ENCODE peak calls at places on chromosomes 7 and 10, in six cellular contexts. V is cardiac muscle cell, F is BE2C, S is glutamatergic neuron, Q is Calu3, B is HFFc6. R is an unnamed sample.

GRCh38 chr10:80509403-80510161 is 28.1 kb upstream of the SH2D4B start:
- DNase-seq in V (no peak), F (no peak), S (no peak), Q (peak; percentile 78), B (peak; percentile 75), R (no peak)

GRCh38 chr7:81209059-81209458 is 290.2 kb upstream of the SEMA3C start:
- DNase-seq in V (no peak), F (no peak), S (no peak), Q (no peak), B (no peak), R (no peak)

GRCh38 chr7:16982640-16983103 is 100.9 kb upstream of the AGR3 start:
- DNase-seq in V (peak; percentile 45), F (peak; percentile 12), S (no peak), Q (peak; percentile 52), B (peak; percentile 43), R (no peak)

GRCh38 chr7:121259826-121260225 is 69.0 kb upstream of the WNT16 start:
- DNase-seq in V (no peak), F (no peak), S (no peak), Q (no peak), B (no peak), R (no peak)

GRCh38 chr7:102175423-102176170 is 111.1 kb upstream of the SH2B2 start:
- DNase-seq in V (no peak), F (no peak), S (no peak), Q (no peak), B (no peak), R (no peak)

GRCh38 chr10:63429280-63429679 is 36.5 kb downstream of the JMJD1C start:
- DNase-seq in V (no peak), F (no peak), S (no peak), Q (no peak), B (peak; percentile 67), R (no peak)

GRCh38 chr10:32417906-32418547 is 27.9 kb upstream of the CCDC7 start:
- DNase-seq in V (no peak), F (no peak), S (no peak), Q (no peak), B (peak; percentile 43), R (no peak)

GRCh38 chr7:45645141-45645969 is 71.2 kb downstream of the ADCY1 start:
- DNase-seq in V (no peak), F (no peak), S (no peak), Q (no peak), B (no peak), R (no peak)

GRCh38 chr7:21508538-21508937 is 34.3 kb upstream of the DNAH11 start:
- DNase-seq in V (no peak), F (no peak), S (no peak), Q (no peak), B (no peak), R (no peak)

DNA sequence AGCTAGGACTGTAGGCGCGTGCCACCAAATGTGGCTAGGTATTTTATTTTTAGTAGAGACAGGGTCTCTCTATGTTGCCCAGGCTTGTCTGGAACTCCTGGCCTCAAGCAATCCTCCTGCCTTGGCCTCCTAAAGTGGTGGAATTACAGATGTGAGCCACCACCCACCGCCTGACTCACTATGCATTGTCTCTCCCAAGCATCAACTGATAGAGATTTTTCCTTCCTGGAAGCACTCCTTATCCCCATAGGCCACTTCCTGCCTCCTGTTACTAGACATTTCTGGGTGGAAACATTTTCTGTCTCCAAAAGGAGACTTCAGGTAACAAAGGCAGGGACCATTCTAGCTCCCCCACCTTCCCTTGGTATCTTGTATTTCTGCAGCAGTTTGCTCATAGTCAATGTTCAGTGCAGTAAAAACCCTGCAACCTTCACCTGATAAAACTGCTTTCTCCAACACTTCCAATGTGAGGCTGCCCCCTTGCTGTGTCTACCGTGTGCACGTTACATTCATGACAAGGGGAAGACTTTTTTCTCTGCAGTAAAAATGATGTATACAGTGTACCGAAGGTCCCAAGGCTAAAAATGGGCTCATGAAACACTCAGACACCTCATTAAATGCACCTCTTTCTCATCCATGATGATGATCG is 84.9 kb downstream of the NHLRC2 start:
- DNase-seq in V (no peak), F (no peak), S (no peak), Q (no peak), B (no peak), R (no peak)
- TF ChIP-seq CTCF in V (no peak), F (no peak), S (no peak), Q (no peak), B (no peak), R (no peak)

GRCh38 chr7:129496653-129497052 is 5.7 kb upstream of the SMKR1 start:
- DNase-seq in V (no peak), F (no peak), S (no peak), Q (no peak), B (no peak), R (no peak)

GRCh38 chr7:129492406-129492805 is 9.9 kb upstream of the SMKR1 start:
- DNase-seq in V (no peak), F (no peak), S (no peak), Q (no peak), B (no peak), R (no peak)

GRCh38 chr7:129495987-129496386 is 6.3 kb upstream of the SMKR1 start:
- DNase-seq in V (no peak), F (no peak), S (no peak), Q (no peak), B (no peak), R (no peak)

GRCh38 chr7:129494041-129494440 is 8.3 kb upstream of the SMKR1 start:
- DNase-seq in V (no peak), F (no peak), S (no peak), Q (no peak), B (peak; percentile 94), R (no peak)

DNA sequence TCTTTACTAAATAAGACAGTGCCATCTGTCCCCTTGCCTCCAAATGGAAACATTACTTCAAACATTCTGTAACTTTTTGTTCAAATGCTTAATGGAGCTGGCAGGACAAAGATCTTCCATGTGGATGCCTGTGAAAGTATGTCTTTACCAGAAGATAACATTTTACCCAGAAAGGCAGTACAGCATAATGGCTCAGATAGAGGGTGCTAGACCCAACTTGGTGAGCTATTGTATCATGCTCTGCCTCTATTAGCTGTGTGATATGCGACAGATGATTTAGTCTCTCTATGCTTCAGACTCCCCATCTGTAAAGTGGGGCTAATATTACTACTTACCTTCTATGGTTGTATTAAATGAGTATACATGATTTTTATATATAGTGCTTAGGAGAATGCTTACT is 8.8 kb upstream of the SMKR1 start:
- DNase-seq in V (no peak), F (no peak), S (no peak), Q (no peak), B (peak; percentile 33), R (no peak)
- TF ChIP-seq CTCF in V (peak; percentile 27), F (peak; percentile 35), S (no peak), Q (no peak), B (peak; percentile 43), R (no peak)

GRCh38 chr7:151744656-151745055 is 132.3 kb downstream of the PRKAG2 start:
- DNase-seq in V (no peak), F (no peak), S (no peak), Q (no peak), B (no peak), R (no peak)

GRCh38 chr7:151743481-151743983 is 133.4 kb downstream of the PRKAG2 start:
- DNase-seq in V (no peak), F (no peak), S (no peak), Q (no peak), B (no peak), R (no peak)

GRCh38 chr7:151744051-151744580 is 132.8 kb downstream of the PRKAG2 start:
- DNase-seq in V (no peak), F (no peak), S (no peak), Q (no peak), B (no peak), R (no peak)

GRCh38 chr7:151745706-151746105 is 131.2 kb downstream of the PRKAG2 start:
- DNase-seq in V (no peak), F (no peak), S (no peak), Q (no peak), B (no peak), R (no peak)

DNA sequence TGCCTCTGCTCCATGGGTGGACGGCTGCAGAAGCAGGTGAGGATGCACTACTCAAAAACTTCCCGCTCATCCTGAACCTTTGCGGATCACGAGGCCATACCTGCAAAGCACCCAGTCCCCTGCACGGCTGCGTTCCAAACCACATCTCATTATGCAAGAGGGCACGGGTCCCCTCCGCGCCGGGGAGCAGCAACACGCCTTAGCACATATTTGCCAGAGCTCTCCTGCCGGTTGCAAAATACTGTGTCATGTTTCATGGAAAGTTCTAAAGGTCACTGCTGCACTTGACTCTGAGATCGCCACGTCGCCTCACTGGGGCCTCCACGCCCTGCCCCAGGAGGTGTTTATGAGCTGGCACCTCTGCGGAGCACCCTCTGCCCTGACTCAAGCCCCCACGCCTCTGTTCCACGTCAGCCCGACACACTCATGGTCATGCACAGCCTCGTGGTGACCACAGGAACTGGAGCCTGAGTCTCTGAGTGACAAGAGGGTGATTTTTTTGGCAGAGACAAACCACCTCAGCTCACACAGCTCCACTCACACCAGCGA is 131.8 kb downstream of the PRKAG2 start:
- DNase-seq in V (peak; percentile 63), F (no peak), S (no peak), Q (peak; percentile 84), B (peak; percentile 78), R (no peak)
- TF ChIP-seq CTCF in V (peak; percentile 52), F (peak; percentile 31), S (no peak), Q (peak; percentile 60), B (peak; percentile 71), R (no peak)

GRCh38 chr7:256461-256940 is 33.5 kb upstream of the FOXL3 start:
- DNase-seq in V (no peak), F (no peak), S (peak; percentile 2), Q (no peak), B (no peak), R (no peak)
- TF ChIP-seq CTCF in V (no peak), F (no peak), S (no peak), Q (no peak), B (no peak), R (no peak)

GRCh38 chr10:61898435-61898778 is 3.1 kb upstream of the ARID5B start:
- DNase-seq in V (no peak), F (peak; percentile 53), S (no peak), Q (no peak), B (no peak), R (no peak)

GRCh38 chr10:61899663-61899996 is 1.9 kb upstream of the ARID5B start:
- DNase-seq in V (no peak), F (no peak), S (no peak), Q (no peak), B (no peak), R (no peak)

GRCh38 chr10:61896854-61897661 is 4.4 kb upstream of the ARID5B start:
- DNase-seq in V (peak; percentile 78), F (peak; percentile 61), S (peak; percentile 31), Q (peak; percentile 71), B (no peak), R (peak; percentile 57)

GRCh38 chr10:61899045-61899444 is 2.5 kb upstream of the ARID5B start:
- DNase-seq in V (no peak), F (no peak), S (no peak), Q (no peak), B (peak; percentile 83), R (no peak)

GRCh38 chr10:61897671-61898434 is 3.6 kb upstream of the ARID5B start:
- DNase-seq in V (peak; percentile 49), F (peak; percentile 31), S (no peak), Q (peak; percentile 43), B (peak; percentile 52), R (peak; percentile 58)
- TF ChIP-seq CTCF in V (peak; percentile 36), F (peak; percentile 40), S (no peak), Q (no peak), B (peak; percentile 56), R (peak; percentile 52)